ENCODE peak calls at places on chromosomes 4 and X, in five cellular contexts. J is body of pancreas, E is IMR-90, B is adrenal gland, R is tibial nerve. G is an unnamed sample.

GRCh38 chr4:73341454-73341853 is 62.6 kb upstream of the ALB start:
- DNase-seq in R (no peak), E (peak; percentile 53), B (peak; percentile 24), J (peak; percentile 69), G (peak; percentile 58)

GRCh38 chr4:74529284-74530041 is 84.5 kb downstream of the AREG start:
- DNase-seq in J (no peak), R (no peak), E (no peak), B (no peak), G (no peak)

GRCh38 chr4:6834867-6835266 is 52.3 kb downstream of the KIAA0232 start:
- DNase-seq in B (no peak), R (no peak), J (no peak), E (peak; percentile 12), G (no peak)

GRCh38 chrX:103063918-103064434 is at the start of gene BEX1:
- DNase-seq in J (peak; percentile 72), E (no peak), R (no peak), B (peak; percentile 56), G (no peak)

GRCh38 chr4:76435689-76436176 is 704 bp downstream of the SHROOM3 start:
- DNase-seq in R (no peak), E (no peak), B (no peak), J (no peak), G (no peak)

GRCh38 chr4:153242848-153243324 is 38.6 kb downstream of the TRIM2 start:
- DNase-seq in R (no peak), B (no peak), E (no peak), J (no peak), G (no peak)

GRCh38 chr4:169210516-169211108 is 60.1 kb downstream of the SH3RF1 start:
- DNase-seq in J (no peak), B (no peak), E (no peak), R (no peak), G (no peak)

GRCh38 chr4:36285784-36286480 is 4.5 kb downstream of the DTHD1 start:
- DNase-seq in J (no peak), R (no peak), B (no peak), E (no peak), G (peak; percentile 93)

GRCh38 chr4:61336911-61337310 is 136.8 kb downstream of the ADGRL3 start:
- DNase-seq in J (peak; percentile 17), R (no peak), E (no peak), B (no peak), G (no peak)

GRCh38 chr4:82201303-82201702 is 172.5 kb downstream of the HNRNPD start:
- DNase-seq in R (no peak), B (no peak), E (no peak), J (no peak), G (no peak)

GRCh38 chr4:119785963-119786362 is 157.4 kb upstream of the PDE5A start:
- DNase-seq in J (peak; percentile 21), B (no peak), E (peak; percentile 23), R (no peak), G (no peak)

GRCh38 chr4:17781072-17781830 is at the start of gene FAM184B:
- DNase-seq in B (no peak), R (no peak), E (no peak), J (no peak), G (no peak)

GRCh38 chr4:165011403-165011802 is 20.4 kb upstream of the TRIM60 start:
- DNase-seq in E (no peak), J (no peak), B (no peak), R (no peak), G (no peak)

GRCh38 chr4:146709956-146710355 is 71.3 kb downstream of the POU4F2 start:
- DNase-seq in R (no peak), E (no peak), B (no peak), J (no peak), G (no peak)

GRCh38 chrX:150854856-150855255 is 43.6 kb downstream of the CD99L2 start:
- DNase-seq in R (no peak), E (no peak), J (no peak), B (no peak), G (no peak)

GRCh38 chr4:55409468-55410171 is 13.9 kb downstream of the TMEM165 start:
- DNase-seq in B (no peak), J (no peak), R (no peak), E (peak; percentile 13), G (peak; percentile 94)

GRCh38 chr4:171983935-171984805 is 171.0 kb downstream of the GALNTL6 start:
- DNase-seq in R (no peak), J (no peak), B (no peak), E (no peak), G (no peak)

DNA sequence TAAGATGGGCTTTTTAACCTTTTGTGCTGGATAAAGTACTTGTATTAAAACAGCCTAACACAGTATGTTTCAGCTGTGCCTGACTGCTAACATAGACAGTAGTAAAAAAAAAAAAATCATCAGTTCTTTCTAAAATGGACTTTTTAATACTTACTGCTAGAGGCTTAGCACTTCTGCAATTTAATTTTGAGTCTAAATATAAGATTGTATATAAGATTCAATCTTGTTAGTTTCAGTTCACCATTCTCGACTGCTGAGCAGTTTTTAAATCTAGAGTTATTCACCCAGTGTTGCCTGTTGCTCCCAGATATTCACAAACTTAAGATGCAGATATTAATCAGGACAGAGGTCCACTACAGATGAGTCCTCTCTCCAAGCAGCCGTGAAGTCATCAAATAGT is 6.8 kb downstream of the PLA2G12A start:
- DNase-seq in E (no peak), B (no peak), R (no peak), J (no peak), G (no peak)
- H3K4me3 ChIP-seq in E (no peak overlapping the region), B (no peak overlapping the region), R (no peak overlapping the region), J (no peak overlapping the region), G (no peak overlapping the region)

DNA sequence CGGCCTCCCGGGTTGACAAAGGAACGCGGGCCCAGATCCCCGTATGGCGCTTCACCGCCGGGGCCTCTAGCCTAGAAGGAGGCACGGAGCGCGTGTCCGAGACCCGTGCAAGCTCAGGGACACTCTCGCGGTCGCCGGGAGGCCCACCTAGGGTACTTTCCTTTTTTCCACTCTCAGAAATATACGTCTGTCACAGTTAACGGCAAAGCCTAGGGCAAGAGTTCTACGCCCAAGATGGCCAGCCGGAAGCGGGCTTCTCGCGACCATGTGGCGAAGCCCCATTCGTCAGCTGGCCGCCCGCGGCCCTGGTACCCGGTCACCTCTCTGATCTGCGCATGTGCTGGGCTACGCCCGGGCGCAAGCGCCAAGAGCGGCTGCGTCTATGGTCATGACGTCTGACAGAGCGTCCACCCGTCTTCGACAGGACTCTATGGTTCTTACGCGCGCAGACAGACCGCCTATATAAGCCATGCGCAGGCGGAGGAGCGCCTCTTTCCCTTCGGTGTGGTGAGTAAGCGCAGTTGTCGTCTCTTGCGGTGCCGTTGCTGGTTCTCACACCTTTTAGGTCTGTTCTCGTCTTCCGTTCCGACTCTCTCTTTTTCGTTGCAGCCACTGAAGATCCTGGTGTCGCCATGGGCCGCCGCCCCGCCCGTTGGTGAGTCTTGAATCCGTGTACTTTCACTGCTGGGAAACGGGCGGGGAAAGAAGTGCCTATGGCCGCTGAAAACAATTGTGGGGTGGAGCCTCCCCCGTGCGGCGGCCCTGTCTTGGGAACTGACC is at the start of gene RPL10:
- DNase-seq in B (peak; percentile 96), J (peak; percentile 94), R (peak; percentile 80), E (peak; percentile 97), G (peak; percentile 97)
- TF ChIP-seq POLR2A in B (peak; percentile 94), J (peak; percentile 86), R (peak; percentile 87), E (peak; percentile 100), G (peak; percentile 98)

GRCh38 chrX:17860179-17860780 is 818 bp downstream of the RAI2 start:
- DNase-seq in J (peak; percentile 18), R (no peak), B (peak; percentile 32), E (no peak), G (no peak)
- H3K4me3 ChIP-seq in J (peak overlapping the region; percentile 9), R (peak overlapping the region; percentile 35), B (no peak overlapping the region), E (peak overlapping the region; percentile 3), G (no peak overlapping the region)

GRCh38 chr4:184267206-184267608 is 49.5 kb upstream of the ENPP6 start:
- DNase-seq in E (no peak), J (no peak), B (no peak), R (no peak), G (no peak)

GRCh38 chr4:184265566-184266351 is 48.1 kb upstream of the ENPP6 start:
- DNase-seq in B (no peak), R (no peak), J (no peak), E (peak; percentile 61), G (peak; percentile 69)

GRCh38 chr4:184268574-184269160 is 51.0 kb upstream of the ENPP6 start:
- DNase-seq in R (no peak), E (no peak), J (no peak), B (no peak), G (peak; percentile 65)

GRCh38 chr4:184269879-184270430 is 52.3 kb upstream of the ENPP6 start:
- DNase-seq in E (no peak), B (no peak), R (no peak), J (no peak), G (no peak)

GRCh38 chr4:184267673-184268573 is 50.2 kb upstream of the ENPP6 start:
- DNase-seq in J (no peak), E (peak; percentile 97), R (peak; percentile 32), B (peak; percentile 50), G (peak; percentile 92)
- TF ChIP-seq POLR2A in J (no peak), E (no peak), R (no peak), B (no peak), G (no peak)

GRCh38 chrX:113136841-113137240 is 296.2 kb upstream of the AMOT start:
- DNase-seq in J (no peak), E (no peak), B (no peak), R (no peak), G (no peak)
- H3K4me3 ChIP-seq in J (no peak overlapping the region), E (no peak overlapping the region), B (no peak overlapping the region), R (no peak overlapping the region), G (no peak overlapping the region)

GRCh38 chr4:84583871-84584373 is 995 bp downstream of the CDS1 start:
- DNase-seq in B (no peak), J (no peak), R (no peak), E (no peak), G (peak; percentile 11)

GRCh38 chr4:84585276-84585675 is 2.3 kb downstream of the CDS1 start:
- DNase-seq in E (no peak), J (no peak), R (no peak), B (no peak), G (no peak)

GRCh38 chr4:84579410-84579791 is 3.5 kb upstream of the CDS1 start:
- DNase-seq in E (no peak), R (no peak), J (no peak), B (no peak), G (no peak)

GRCh38 chr4:84582988-84583870 is at the start of gene CDS1:
- DNase-seq in B (peak; percentile 42), E (no peak), J (peak; percentile 59), R (no peak), G (peak; percentile 38)

DNA sequence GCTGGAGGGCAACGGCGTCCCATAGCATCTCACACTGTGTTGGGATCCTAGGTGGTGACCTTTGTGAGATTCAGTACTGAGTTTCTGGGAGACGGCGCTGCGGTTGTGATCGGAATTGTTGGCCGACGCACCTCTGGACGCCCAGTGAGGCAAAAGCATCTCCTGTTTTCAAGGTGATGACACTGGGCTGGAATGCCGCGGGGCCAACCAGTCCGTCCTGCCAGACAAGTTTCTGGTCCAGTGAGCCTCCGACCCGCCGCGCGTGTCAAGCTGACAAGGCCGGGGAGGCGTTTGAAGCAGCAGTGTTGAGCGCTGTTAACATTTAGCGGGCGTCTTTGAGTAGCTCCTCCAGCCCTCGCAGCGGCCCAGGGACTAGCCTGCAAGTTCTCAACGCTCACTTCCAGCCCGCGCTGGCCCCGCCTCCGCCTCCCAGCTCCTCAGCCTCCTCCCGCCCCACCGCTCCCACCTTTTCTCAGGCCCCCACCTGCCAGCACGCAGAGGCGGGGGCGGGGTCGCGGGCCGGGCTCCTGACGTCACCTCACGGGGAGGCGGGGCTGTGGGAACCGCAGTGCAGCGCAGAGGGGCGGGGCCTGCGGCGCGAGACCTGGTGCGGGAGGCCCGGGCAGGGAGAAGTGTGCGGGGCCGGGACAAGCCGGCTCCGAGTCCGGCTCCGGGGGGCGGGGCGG is 482 bp upstream of the CDS1 start:
- DNase-seq in R (peak; percentile 71), J (peak; percentile 98), E (peak; percentile 22), B (peak; percentile 94), G (peak; percentile 71)
- TF ChIP-seq POLR2A in R (no peak), J (peak; percentile 56), E (no peak), B (no peak), G (no peak)